ENCODE peak calls at places on chromosome 9, in eight cellular contexts. E, X, U, Y, P, D, R and Z are unnamed samples.

GRCh38 chr9:136769710-136770191 is 5.4 kb upstream of the LCN15 start:
- DNase-seq in P (no peak), E (peak), U (peak), R (peak), X (peak), Y (peak), D (peak), Z (no peak)

GRCh38 chr9:79134654-79135053 is 437.1 kb upstream of the TLE4 start:
- DNase-seq in Y (no peak), E (no peak), D (no peak), R (no peak), U (no peak), P (no peak), X (no peak), Z (peak)

GRCh38 chr9:137745541-137745991 is 126.8 kb downstream of the EHMT1 start:
- DNase-seq in Y (peak), X (no peak), R (no peak), D (no peak), P (no peak), U (no peak), E (peak), Z (peak)

GRCh38 chr9:132357764-132358163 is 3.0 kb upstream of the SETX start:
- DNase-seq in X (no peak), P (no peak), D (no peak), U (no peak), R (no peak), Y (no peak), E (no peak), Z (no peak)

GRCh38 chr9:98318834-98319478 is 63.5 kb upstream of the TBC1D2 start:
- DNase-seq in E (peak), R (no peak), U (no peak), X (no peak), Y (no peak), P (peak), D (no peak), Z (no peak)

GRCh38 chr9:127898433-127899199 is 787 bp downstream of the ST6GALNAC6 start:
- DNase-seq in P (peak), Y (no peak), D (peak), U (no peak), X (no peak), E (peak), R (no peak), Z (peak)

GRCh38 chr9:93205045-93205768 is 21.3 kb downstream of the WNK2 start:
- DNase-seq in R (no peak), X (no peak), P (no peak), D (peak), U (no peak), E (no peak), Y (no peak), Z (peak)

GRCh38 chr9:126860757-126861466 is 473 bp downstream of the ZBTB34 start:
- DNase-seq in D (peak), P (peak), U (peak), R (no peak), X (peak), E (no peak), Y (peak), Z (no peak)

GRCh38 chr9:134488251-134488900 is 153.2 kb upstream of the COL5A1 start:
- DNase-seq in U (no peak), P (peak), E (no peak), D (no peak), X (no peak), R (no peak), Y (no peak), Z (no peak)

GRCh38 chr9:90198956-90199355 is 443.7 kb downstream of the DIRAS2 start:
- DNase-seq in D (no peak), U (no peak), P (no peak), Y (no peak), E (no peak), X (no peak), R (no peak), Z (no peak)

GRCh38 chr9:1216532-1216931 is 166.4 kb downstream of the DMRT2 start:
- DNase-seq in Y (no peak), U (no peak), R (no peak), D (no peak), X (no peak), E (no peak), P (no peak), Z (peak)

GRCh38 chr9:133881671-133882381 is 110.3 kb downstream of the VAV2 start:
- DNase-seq in U (no peak), P (no peak), D (no peak), X (no peak), Y (no peak), E (no peak), R (no peak), Z (no peak)

GRCh38 chr9:124764774-124765438 is 6.2 kb downstream of the NR6A1 start:
- DNase-seq in X (no peak), P (peak), D (no peak), E (peak), R (no peak), U (no peak), Y (no peak), Z (peak)

GRCh38 chr9:132673355-132673754 is 3.1 kb downstream of the GTF3C4 start:
- DNase-seq in U (no peak), E (peak), R (no peak), X (peak), D (no peak), Y (peak), P (peak), Z (peak)

GRCh38 chr9:135650408-135650807 is 11.1 kb upstream of the GLT6D1 start:
- DNase-seq in Y (no peak), X (no peak), D (no peak), U (no peak), R (no peak), P (no peak), E (no peak), Z (no peak)

GRCh38 chr9:88476491-88477271 is 58.3 kb upstream of the NXNL2 start:
- DNase-seq in P (peak), U (no peak), E (no peak), Y (no peak), X (no peak), R (no peak), D (no peak), Z (peak)

GRCh38 chr9:89710689-89711088 is 105.9 kb downstream of the GADD45G start:
- DNase-seq in D (no peak), P (peak), Y (no peak), U (no peak), X (no peak), R (no peak), E (no peak), Z (peak)

GRCh38 chr9:125794708-125795107 is 47.5 kb downstream of the PBX3 start:
- DNase-seq in U (no peak), E (no peak), Y (no peak), R (no peak), P (no peak), X (no peak), D (no peak), Z (no peak)

GRCh38 chr9:32663741-32664140 is 28.3 kb upstream of the TAF1L start:
- DNase-seq in Y (no peak), U (no peak), P (no peak), E (no peak), D (no peak), R (no peak), X (no peak), Z (no peak)

GRCh38 chr9:38622083-38622674 is 1.8 kb upstream of the ANKRD18A start:
- DNase-seq in P (no peak), X (no peak), R (no peak), E (no peak), D (peak), Y (peak), U (no peak), Z (no peak)

GRCh38 chr9:29850664-29851063 is 2277.4 kb upstream of the C9orf72 start:
- DNase-seq in U (no peak), R (no peak), P (no peak), E (no peak), Y (no peak), X (no peak), D (no peak), Z (no peak)

GRCh38 chr9:70921126-70921525 is 200.3 kb downstream of the TRPM3 start:
- DNase-seq in D (no peak), Y (no peak), R (no peak), X (no peak), P (no peak), E (no peak), U (no peak), Z (no peak)

GRCh38 chr9:9950813-9951212 is 662.0 kb downstream of the PTPRD start:
- DNase-seq in P (peak), R (no peak), Y (no peak), E (no peak), D (no peak), X (no peak), U (no peak), Z (peak)

GRCh38 chr9:122033775-122034373 is 59.2 kb downstream of the TTLL11 start:
- DNase-seq in P (peak), U (no peak), Y (no peak), D (no peak), X (no peak), R (no peak), E (no peak), Z (no peak)